ENCODE peak calls at places on chromosomes 13 and 19, in ten cellular contexts. H is uterus; S is mucosa of gallbladder; Z is lung; P is stimulated activated CD8-positive, alpha-beta memory T cell treated with anti-CD3 and anti-CD28 coated beads, Interleukin-4, amount 100 ng/mL, for 1 hour; M is NCI-H2081; R is K562; V is HS-27A; X is activated CD4-positive, alpha-beta T cell treated with anti-CD3 and anti-CD28 coated beads, Interleukin-2, amount 50 U/mL, for 24 hours; F is adrenal gland. G is an unnamed sample.

GRCh38 chr19:47637550-47637949 is 28.6 kb downstream of the BICRA start:
- DNase-seq in H (no peak), S (no peak), Z (no peak), P (no peak), M (no peak), R (no peak), V (no peak), X (no peak), F (no peak), G (no peak)

GRCh38 chr19:4449022-4449825 is 8.4 kb downstream of the UBXN6 start:
- DNase-seq in H (no peak), S (peak; percentile 53), Z (no peak), P (no peak), M (no peak), R (peak; percentile 9), V (no peak), X (no peak), F (peak; percentile 97), G (no peak)

GRCh38 chr13:101065314-101065713 is 351.0 kb downstream of the NALCN start:
- DNase-seq in H (no peak), S (no peak), Z (no peak), P (no peak), M (no peak), R (no peak), V (no peak), X (no peak), F (no peak), G (no peak)

GRCh38 chr19:41792513-41793413 is 3.6 kb upstream of the CEACAM3 start:
- DNase-seq in H (no peak), S (peak; percentile 34), Z (peak; percentile 68), P (no peak), M (no peak), R (peak; percentile 75), V (no peak), X (peak; percentile 15), F (no peak), G (peak; percentile 66)

GRCh38 chr13:72126424-72126823 is 259.4 kb upstream of the DACH1 start:
- DNase-seq in H (no peak), S (no peak), Z (no peak), P (no peak), M (no peak), R (no peak), V (no peak), X (no peak), F (no peak), G (peak; percentile 41)

GRCh38 chr13:46057251-46058015 is 4.9 kb upstream of the ZC3H13 start:
- DNase-seq in H (no peak), S (no peak), Z (no peak), P (no peak), M (no peak), R (no peak), V (no peak), X (no peak), F (no peak), G (no peak)

GRCh38 chr13:99322297-99323103 is 15.3 kb upstream of the GPR183 start:
- DNase-seq in H (no peak), S (no peak), Z (no peak), P (no peak), M (no peak), R (peak; percentile 24), V (peak; percentile 26), X (no peak), F (no peak), G (peak; percentile 81)

GRCh38 chr13:31037874-31038475 is 105.5 kb downstream of the TEX26 start:
- DNase-seq in H (no peak), S (no peak), Z (no peak), P (no peak), M (no peak), R (no peak), V (no peak), X (no peak), F (no peak), G (no peak)

GRCh38 chr13:70580825-70581224 is 472.6 kb upstream of the KLHL1 start:
- DNase-seq in H (no peak), S (no peak), Z (no peak), P (no peak), M (no peak), R (no peak), V (no peak), X (no peak), F (no peak), G (peak; percentile 30)

GRCh38 chr13:100274942-100275506 is 186.1 kb downstream of the PCCA start:
- DNase-seq in H (no peak), S (no peak), Z (no peak), P (no peak), M (no peak), R (peak; percentile 7), V (no peak), X (no peak), F (no peak), G (no peak)